ENCODE peak calls at places on chromosomes 11 and 22, in seven cellular contexts. One of them, this sample, is unnamed.

GRCh38 chr22:17370766-17371181 is 1.5 kb downstream of the CECR2 start:
- DNase-seq in GM12865: no peak
- DNase-seq in amniotic stem cell: no peak
- DNase-seq in cardiac muscle cell: no peak
- DNase-seq in colonic mucosa: no peak
- DNase-seq in effector CD4-positive, alpha-beta T cell: no peak
- DNase-seq in AG04449: no peak
- DNase-seq in this sample: no peak

GRCh38 chr11:28654191-28654590 is 546.0 kb downstream of the METTL15 start:
- DNase-seq in amniotic stem cell: no peak
- DNase-seq in cardiac muscle cell: no peak
- DNase-seq in colonic mucosa: no peak
- DNase-seq in effector CD4-positive, alpha-beta T cell: no peak
- DNase-seq in GM12865: no peak
- DNase-seq in AG04449: no peak
- DNase-seq in this sample: no peak

GRCh38 chr22:22928666-22929380 is 41.2 kb downstream of the IGLL5 start:
- DNase-seq in amniotic stem cell: no peak
- DNase-seq in AG04449: no peak
- DNase-seq in GM12865: peak
- DNase-seq in effector CD4-positive, alpha-beta T cell: peak
- DNase-seq in colonic mucosa: peak
- DNase-seq in cardiac muscle cell: no peak
- DNase-seq in this sample: no peak

GRCh38 chr11:63882555-63883242 is 34.3 kb downstream of the RCOR2 start:
- DNase-seq in amniotic stem cell: no peak
- DNase-seq in AG04449: no peak
- DNase-seq in GM12865: no peak
- DNase-seq in effector CD4-positive, alpha-beta T cell: no peak
- DNase-seq in colonic mucosa: no peak
- DNase-seq in cardiac muscle cell: no peak
- DNase-seq in this sample: peak

GRCh38 chr11:62665630-62666258 is 632 bp downstream of the CSKMT start:
- DNase-seq in GM12865: peak
- DNase-seq in effector CD4-positive, alpha-beta T cell: peak
- DNase-seq in cardiac muscle cell: peak
- DNase-seq in amniotic stem cell: no peak
- DNase-seq in AG04449: no peak
- DNase-seq in colonic mucosa: peak
- DNase-seq in this sample: peak

GRCh38 chr11:85823816-85824215 is 12.9 kb upstream of the SYTL2 start:
- DNase-seq in cardiac muscle cell: no peak
- DNase-seq in colonic mucosa: no peak
- DNase-seq in amniotic stem cell: no peak
- DNase-seq in effector CD4-positive, alpha-beta T cell: peak
- DNase-seq in AG04449: no peak
- DNase-seq in GM12865: peak
- DNase-seq in this sample: no peak

GRCh38 chr11:117458275-117459120 is 130.8 kb downstream of the CEP164 start:
- DNase-seq in effector CD4-positive, alpha-beta T cell: no peak
- DNase-seq in amniotic stem cell: no peak
- DNase-seq in GM12865: peak
- DNase-seq in AG04449: no peak
- DNase-seq in cardiac muscle cell: no peak
- DNase-seq in colonic mucosa: no peak
- DNase-seq in this sample: peak

GRCh38 chr11:6475936-6476335 is 2.2 kb upstream of the TRIM3 start:
- DNase-seq in GM12865: no peak
- DNase-seq in colonic mucosa: no peak
- DNase-seq in cardiac muscle cell: no peak
- DNase-seq in effector CD4-positive, alpha-beta T cell: no peak
- DNase-seq in amniotic stem cell: no peak
- DNase-seq in AG04449: no peak
- DNase-seq in this sample: peak

GRCh38 chr22:21971858-21972275 is 10.7 kb downstream of the TOP3B start:
- DNase-seq in GM12865: no peak
- DNase-seq in cardiac muscle cell: no peak
- DNase-seq in colonic mucosa: no peak
- DNase-seq in AG04449: no peak
- DNase-seq in effector CD4-positive, alpha-beta T cell: no peak
- DNase-seq in amniotic stem cell: no peak
- DNase-seq in this sample: no peak

GRCh38 chr11:113992459-113993105 is 17.7 kb downstream of the HTR3A start:
- DNase-seq in cardiac muscle cell: no peak
- DNase-seq in GM12865: no peak
- DNase-seq in effector CD4-positive, alpha-beta T cell: no peak
- DNase-seq in AG04449: no peak
- DNase-seq in colonic mucosa: no peak
- DNase-seq in amniotic stem cell: no peak
- DNase-seq in this sample: no peak

GRCh38 chr11:21817677-21818076 is 375.2 kb upstream of the ANO5 start:
- DNase-seq in GM12865: no peak
- DNase-seq in cardiac muscle cell: no peak
- DNase-seq in colonic mucosa: no peak
- DNase-seq in AG04449: no peak
- DNase-seq in effector CD4-positive, alpha-beta T cell: no peak
- DNase-seq in amniotic stem cell: no peak
- DNase-seq in this sample: no peak

GRCh38 chr11:8033312-8033715 is 46.2 kb downstream of the EIF3F start:
- DNase-seq in amniotic stem cell: peak
- DNase-seq in colonic mucosa: peak
- DNase-seq in AG04449: no peak
- DNase-seq in GM12865: peak
- DNase-seq in cardiac muscle cell: peak
- DNase-seq in effector CD4-positive, alpha-beta T cell: peak
- DNase-seq in this sample: peak

GRCh38 chr22:25509391-25509791 is 55.1 kb upstream of the GRK3 start:
- DNase-seq in cardiac muscle cell: no peak
- DNase-seq in effector CD4-positive, alpha-beta T cell: no peak
- DNase-seq in amniotic stem cell: no peak
- DNase-seq in AG04449: no peak
- DNase-seq in colonic mucosa: no peak
- DNase-seq in GM12865: no peak
- DNase-seq in this sample: peak

GRCh38 chr11:68584991-68585524 is 99.3 kb upstream of the GAL start:
- DNase-seq in GM12865: peak
- DNase-seq in amniotic stem cell: no peak
- DNase-seq in cardiac muscle cell: no peak
- DNase-seq in colonic mucosa: no peak
- DNase-seq in effector CD4-positive, alpha-beta T cell: no peak
- DNase-seq in AG04449: no peak
- DNase-seq in this sample: no peak

GRCh38 chr11:19952101-19952605 is 208.1 kb downstream of the DBX1 start:
- DNase-seq in cardiac muscle cell: no peak
- DNase-seq in GM12865: no peak
- DNase-seq in colonic mucosa: no peak
- DNase-seq in effector CD4-positive, alpha-beta T cell: no peak
- DNase-seq in amniotic stem cell: no peak
- DNase-seq in AG04449: no peak
- DNase-seq in this sample: no peak

GRCh38 chr11:26493616-26494015 is 78.4 kb downstream of the MUC15 start:
- DNase-seq in AG04449: no peak
- DNase-seq in colonic mucosa: no peak
- DNase-seq in GM12865: no peak
- DNase-seq in effector CD4-positive, alpha-beta T cell: no peak
- DNase-seq in amniotic stem cell: no peak
- DNase-seq in cardiac muscle cell: no peak
- DNase-seq in this sample: no peak

GRCh38 chr22:31170971-31171370 is 11.0 kb downstream of the RNF185 start:
- DNase-seq in amniotic stem cell: no peak
- DNase-seq in effector CD4-positive, alpha-beta T cell: no peak
- DNase-seq in AG04449: no peak
- DNase-seq in cardiac muscle cell: no peak
- DNase-seq in colonic mucosa: no peak
- DNase-seq in GM12865: no peak
- DNase-seq in this sample: no peak

GRCh38 chr11:46554205-46555162 is 39.3 kb downstream of the AMBRA1 start:
- DNase-seq in colonic mucosa: no peak
- DNase-seq in AG04449: no peak
- DNase-seq in effector CD4-positive, alpha-beta T cell: no peak
- DNase-seq in amniotic stem cell: peak
- DNase-seq in GM12865: no peak
- DNase-seq in cardiac muscle cell: no peak
- DNase-seq in this sample: no peak

GRCh38 chr11:111086058-111086457 is 159.5 kb upstream of the POU2AF2 start:
- DNase-seq in colonic mucosa: no peak
- DNase-seq in GM12865: peak
- DNase-seq in cardiac muscle cell: no peak
- DNase-seq in effector CD4-positive, alpha-beta T cell: no peak
- DNase-seq in AG04449: no peak
- DNase-seq in amniotic stem cell: no peak
- DNase-seq in this sample: no peak

GRCh38 chr11:45886816-45887520 is 1.5 kb downstream of the MAPK8IP1 start:
- DNase-seq in amniotic stem cell: no peak
- DNase-seq in GM12865: no peak
- DNase-seq in cardiac muscle cell: no peak
- DNase-seq in effector CD4-positive, alpha-beta T cell: no peak
- DNase-seq in AG04449: no peak
- DNase-seq in colonic mucosa: no peak
- DNase-seq in this sample: no peak

GRCh38 chr22:20305894-20306645 is 13.8 kb downstream of the DGCR6L start:
- DNase-seq in cardiac muscle cell: no peak
- DNase-seq in AG04449: no peak
- DNase-seq in effector CD4-positive, alpha-beta T cell: no peak
- DNase-seq in GM12865: no peak
- DNase-seq in colonic mucosa: no peak
- DNase-seq in amniotic stem cell: no peak
- DNase-seq in this sample: no peak

This sample was measured in body of pancreas.